ENCODE peak calls at places on chromosome 21, in nine cellular contexts. U is psoas muscle, F is aorta, D is neuronal stem cell, G is astrocyte of the spinal cord, T is pancreas, J is fibroblast of the aortic adventitia, V is transverse colon, N is GM06990. X is an unnamed sample.

GRCh38 chr21:31351438-31351837 is 7.4 kb upstream of the TIAM1 start:
- DNase-seq in U (no peak), F (no peak), D (no peak), G (peak), T (no peak), J (peak), V (no peak), N (no peak), X (peak)

GRCh38 chr21:41802185-41802584 is 35.3 kb upstream of the RIPK4 start:
- DNase-seq in U (no peak), F (no peak), D (no peak), G (peak), T (no peak), J (no peak), V (no peak), N (no peak), X (no peak)

GRCh38 chr21:15272591-15272990 is 207.8 kb upstream of the NRIP1 start:
- DNase-seq in U (no peak), F (no peak), D (no peak), G (peak), T (no peak), J (peak), V (no peak), N (no peak), X (no peak)

GRCh38 chr21:33762798-33763572 is 120.7 kb downstream of the ITSN1 start:
- DNase-seq in U (no peak), F (no peak), D (no peak), G (peak), T (no peak), J (peak), V (no peak), N (no peak), X (no peak)

GRCh38 chr21:8998946-8999681 is 1522.3 kb upstream of the TPTE start:
- DNase-seq in U (no peak), F (no peak), D (no peak), G (no peak), T (no peak), J (no peak), V (no peak), N (no peak), X (no peak)

GRCh38 chr21:43467785-43468184 is 40.9 kb upstream of the SIK1 start:
- DNase-seq in U (no peak), F (no peak), D (no peak), G (no peak), T (peak), J (no peak), V (no peak), N (no peak), X (no peak)

GRCh38 chr21:22536511-22536910 is 1538.3 kb downstream of the NCAM2 start:
- DNase-seq in U (no peak), F (no peak), D (no peak), G (peak), T (no peak), J (no peak), V (no peak), N (no peak), X (peak)

GRCh38 chr21:18954415-18954972 is 550.9 kb upstream of the TMPRSS15 start:
- DNase-seq in U (no peak), F (no peak), D (no peak), G (no peak), T (no peak), J (no peak), V (no peak), N (no peak), X (no peak)

GRCh38 chr21:29181799-29182470 is 51.5 kb downstream of the MAP3K7CL start:
- DNase-seq in U (no peak), F (no peak), D (no peak), G (peak), T (no peak), J (peak), V (peak), N (no peak), X (peak)

GRCh38 chr21:29423051-29423450 is 124.3 kb downstream of the BACH1 start:
- DNase-seq in U (no peak), F (no peak), D (no peak), G (no peak), T (no peak), J (no peak), V (no peak), N (no peak), X (no peak)

GRCh38 chr21:14995695-14996490 is 68.9 kb downstream of the NRIP1 start:
- DNase-seq in U (no peak), F (no peak), D (no peak), G (peak), T (no peak), J (peak), V (no peak), N (no peak), X (no peak)

GRCh38 chr21:14773777-14774345 is 227.7 kb upstream of the SAMSN1 start:
- DNase-seq in U (peak), F (peak), D (peak), G (peak), T (no peak), J (peak), V (peak), N (no peak), X (no peak)

GRCh38 chr21:44566403-44566802 is 7.1 kb upstream of the KRTAP10-4 start:
- DNase-seq in U (no peak), F (no peak), D (no peak), G (no peak), T (no peak), J (no peak), V (no peak), N (no peak), X (no peak)

GRCh38 chr21:28521932-28522826 is 470.5 kb downstream of the LTN1 start:
- DNase-seq in U (no peak), F (no peak), D (no peak), G (peak), T (no peak), J (peak), V (no peak), N (no peak), X (peak)

GRCh38 chr21:41162111-41162510 is 5.8 kb upstream of the BACE2 start:
- DNase-seq in U (no peak), F (no peak), D (no peak), G (no peak), T (no peak), J (no peak), V (no peak), N (no peak), X (no peak)

GRCh38 chr21:44405948-44406872 is 49.1 kb upstream of the LRRC3 start:
- DNase-seq in U (no peak), F (no peak), D (no peak), G (no peak), T (peak), J (no peak), V (no peak), N (no peak), X (no peak)

GRCh38 chr21:41411449-41412089 is 14.5 kb upstream of the MX1 start:
- DNase-seq in U (no peak), F (no peak), D (no peak), G (no peak), T (no peak), J (no peak), V (peak), N (no peak), X (no peak)

GRCh38 chr21:16536661-16537359 is 807.0 kb downstream of the USP25 start:
- DNase-seq in U (no peak), F (no peak), D (no peak), G (peak), T (no peak), J (peak), V (no peak), N (no peak), X (no peak)
- H3K4me3 ChIP-seq in U (peak), F (peak), D (no peak), G (peak), T (no peak), J (peak), V (no peak), N (no peak), X (peak)

GRCh38 chr21:39612233-39613028 is at the start of gene B3GALT5:
- DNase-seq in U (no peak), F (no peak), D (peak), G (peak), T (peak), J (no peak), V (peak), N (no peak), X (no peak)
- H3K4me3 ChIP-seq in U (peak), F (peak), D (peak), G (peak), T (peak), J (peak), V (peak), N (no peak), X (peak)

GRCh38 chr21:35336534-35336933 is 287.4 kb upstream of the RUNX1 start:
- DNase-seq in U (no peak), F (no peak), D (no peak), G (no peak), T (no peak), J (no peak), V (no peak), N (no peak), X (no peak)

GRCh38 chr21:35337573-35337972 is 288.5 kb upstream of the RUNX1 start:
- DNase-seq in U (no peak), F (no peak), D (no peak), G (no peak), T (no peak), J (no peak), V (no peak), N (no peak), X (no peak)

GRCh38 chr21:35340273-35340672 is 291.2 kb upstream of the RUNX1 start:
- DNase-seq in U (no peak), F (no peak), D (no peak), G (no peak), T (no peak), J (no peak), V (peak), N (no peak), X (no peak)

GRCh38 chr21:35338881-35339632 is 290.0 kb upstream of the RUNX1 start:
- DNase-seq in U (no peak), F (no peak), D (no peak), G (no peak), T (no peak), J (no peak), V (no peak), N (no peak), X (no peak)

GRCh38 chr21:35338281-35338680 is 289.2 kb upstream of the RUNX1 start:
- DNase-seq in U (no peak), F (no peak), D (no peak), G (no peak), T (no peak), J (peak), V (no peak), N (no peak), X (no peak)
- H3K4me3 ChIP-seq in U (no peak), F (no peak), D (no peak), G (no peak), T (no peak), J (no peak), V (no peak), N (no peak), X (no peak)

DNA sequence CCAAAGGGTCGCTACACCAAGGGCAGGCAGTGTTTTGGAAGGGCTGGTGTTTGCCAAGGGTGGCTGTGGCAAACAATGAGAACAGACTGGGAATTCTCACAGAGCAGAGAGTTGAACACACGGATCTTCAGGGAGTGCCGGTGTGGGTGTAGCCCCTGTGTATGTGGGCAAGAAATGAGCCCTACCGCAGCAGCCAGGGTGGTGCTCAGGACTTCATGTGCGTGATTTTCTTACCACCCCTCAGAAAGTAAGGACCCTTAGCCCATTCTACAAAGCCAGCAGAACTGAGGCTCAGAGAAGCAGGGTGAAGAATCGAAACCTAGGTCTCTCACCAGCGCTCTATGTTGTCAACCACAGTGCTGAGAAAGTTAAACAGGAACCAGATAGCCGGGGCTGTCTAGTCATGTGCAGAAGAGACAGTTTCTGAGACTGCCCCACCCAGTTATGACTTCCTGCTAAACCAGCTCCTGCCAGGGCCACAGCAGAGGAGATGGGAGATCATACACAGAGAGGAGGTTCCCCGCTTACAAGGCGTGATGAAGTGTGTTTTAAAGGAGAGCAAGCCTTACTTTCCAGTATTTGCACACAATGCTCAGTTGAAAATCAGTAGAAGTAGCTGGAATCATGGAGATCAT is 21.9 kb upstream of the MORC3 start:
- DNase-seq in U (no peak), F (peak), D (no peak), G (no peak), T (no peak), J (peak), V (peak), N (peak), X (no peak)
- H3K4me3 ChIP-seq in U (no peak), F (no peak), D (no peak), G (no peak), T (no peak), J (no peak), V (peak), N (peak), X (no peak)

GRCh38 chr21:46031484-46031883 is 49.9 kb downstream of the COL6A1 start:
- DNase-seq in U (no peak), F (no peak), D (no peak), G (no peak), T (no peak), J (no peak), V (no peak), N (no peak), X (no peak)
- H3K4me3 ChIP-seq in U (no peak), F (no peak), D (no peak), G (no peak), T (no peak), J (no peak), V (no peak), N (no peak), X (no peak)

GRCh38 chr21:16590186-16590585 is 860.4 kb downstream of the USP25 start:
- DNase-seq in U (no peak), F (no peak), D (no peak), G (no peak), T (no peak), J (no peak), V (no peak), N (no peak), X (no peak)

GRCh38 chr21:16588433-16588860 is 858.7 kb downstream of the USP25 start:
- DNase-seq in U (peak), F (peak), D (peak), G (peak), T (peak), J (peak), V (peak), N (no peak), X (peak)

GRCh38 chr21:16590658-16591057 is 860.9 kb downstream of the USP25 start:
- DNase-seq in U (no peak), F (no peak), D (no peak), G (no peak), T (no peak), J (no peak), V (no peak), N (no peak), X (no peak)

GRCh38 chr21:16589046-16589445 is 859.3 kb downstream of the USP25 start:
- DNase-seq in U (no peak), F (no peak), D (no peak), G (no peak), T (no peak), J (no peak), V (no peak), N (no peak), X (no peak)

GRCh38 chr21:16589499-16589898 is 859.7 kb downstream of the USP25 start:
- DNase-seq in U (no peak), F (no peak), D (no peak), G (no peak), T (no peak), J (no peak), V (no peak), N (no peak), X (no peak)
- H3K4me3 ChIP-seq in U (no peak), F (no peak), D (no peak), G (no peak), T (no peak), J (no peak), V (no peak), N (no peak), X (no peak)

DNA sequence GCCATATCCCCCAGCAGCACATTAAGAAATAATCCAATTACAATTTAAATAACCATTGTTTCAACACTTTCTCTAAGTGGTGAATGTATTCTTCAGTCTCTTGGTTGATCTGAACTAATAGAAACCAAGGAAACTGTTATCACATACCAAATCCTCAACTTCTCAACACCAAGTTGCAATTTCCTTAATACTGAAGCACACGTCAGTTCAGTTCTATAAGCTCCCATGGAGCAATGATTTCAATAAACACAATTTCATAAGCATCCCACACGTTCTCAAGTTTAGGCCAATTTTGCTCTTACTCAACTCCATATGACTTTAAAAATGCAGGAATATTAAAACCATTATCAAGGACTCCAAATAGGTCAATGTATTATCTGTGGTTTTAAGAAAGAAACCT is 5.8 kb upstream of the ERG start:
- DNase-seq in U (no peak), F (no peak), D (no peak), G (no peak), T (no peak), J (peak), V (no peak), N (no peak), X (no peak)
- H3K4me3 ChIP-seq in U (peak), F (peak), D (no peak), G (no peak), T (no peak), J (no peak), V (no peak), N (no peak), X (no peak)

GRCh38 chr21:26581818-26582217 is 8.7 kb upstream of the CYYR1 start:
- DNase-seq in U (no peak), F (no peak), D (no peak), G (no peak), T (no peak), J (no peak), V (no peak), N (no peak), X (no peak)

GRCh38 chr21:26587621-26588260 is 14.7 kb upstream of the CYYR1 start:
- DNase-seq in U (no peak), F (no peak), D (no peak), G (peak), T (no peak), J (peak), V (no peak), N (no peak), X (peak)

GRCh38 chr21:26583737-26584136 is 10.7 kb upstream of the CYYR1 start:
- DNase-seq in U (no peak), F (no peak), D (no peak), G (no peak), T (no peak), J (no peak), V (no peak), N (no peak), X (no peak)
- H3K4me3 ChIP-seq in U (peak), F (no peak), D (no peak), G (no peak), T (no peak), J (no peak), V (no peak), N (no peak), X (no peak)